ENCODE peak calls at places on chromosomes 12 and 14, in six cellular contexts. K is mesenchymal stem cell, S is mesendoderm, P is H1, O is H9, M is IMR-90. X is an unnamed sample.
A peak's percentile ranks its signal among the peaks of the same experiment; 100 is the strongest.

GRCh38 chr12:67939611-67940010 is 49.6 kb upstream of the IFNG-AS1 start:
- DNase-seq in K (no peak), S (no peak), P (no peak), O (no peak), M (no peak), X (no peak)

GRCh38 chr14:101557811-101558738 is 3.2 kb upstream of the DIO3 start:
- DNase-seq in K (no peak), S (peak; percentile 59), P (no peak), O (no peak), M (no peak), X (no peak)

GRCh38 chr12:107557589-107558100 is 128.0 kb upstream of the PWP1 start:
- DNase-seq in K (no peak), S (no peak), P (no peak), O (no peak), M (no peak), X (no peak)

GRCh38 chr12:103626498-103626897 is 39.4 kb downstream of the STAB2 start:
- DNase-seq in K (peak; percentile 35), S (peak; percentile 59), P (no peak), O (peak; percentile 49), M (peak; percentile 51), X (no peak)

GRCh38 chr14:81453166-81453766 is 53.1 kb upstream of the STON2 start:
- DNase-seq in K (peak; percentile 48), S (peak; percentile 72), P (no peak), O (peak; percentile 58), M (peak; percentile 43), X (peak; percentile 80)

GRCh38 chr12:110590806-110591326 is 7.7 kb upstream of the PPTC7 start:
- DNase-seq in K (peak; percentile 79), S (no peak), P (no peak), O (no peak), M (peak; percentile 44), X (peak; percentile 52)

GRCh38 chr12:90199008-90199407 is 490.4 kb upstream of the ATP2B1 start:
- DNase-seq in K (no peak), S (no peak), P (no peak), O (no peak), M (no peak), X (no peak)

GRCh38 chr12:570949-571794 is 92.1 kb downstream of the NINJ2 start:
- DNase-seq in K (peak; percentile 85), S (peak; percentile 83), P (no peak), O (peak; percentile 91), M (peak; percentile 80), X (peak; percentile 43)

GRCh38 chr14:100864960-100865681 is 38.4 kb downstream of the RTL1 start:
- DNase-seq in K (no peak), S (no peak), P (no peak), O (no peak), M (peak; percentile 36), X (no peak)

GRCh38 chr12:69933115-69933552 is 108.1 kb downstream of the MYRFL start:
- DNase-seq in K (no peak), S (peak; percentile 86), P (peak; percentile 70), O (peak; percentile 93), M (no peak), X (no peak)

GRCh38 chr12:13597166-13597565 is 384.2 kb downstream of the GRIN2B start:
- DNase-seq in K (no peak), S (no peak), P (no peak), O (no peak), M (no peak), X (no peak)

GRCh38 chr14:101340556-101340955 is 220.7 kb upstream of the DIO3 start:
- DNase-seq in K (no peak), S (no peak), P (no peak), O (no peak), M (no peak), X (no peak)

GRCh38 chr12:94875525-94875924 is 128.0 kb downstream of the NDUFA12 start:
- DNase-seq in K (no peak), S (peak; percentile 69), P (no peak), O (peak; percentile 66), M (no peak), X (peak; percentile 23)

GRCh38 chr12:121789233-121789781 is 4.2 kb downstream of the RHOF start:
- DNase-seq in K (no peak), S (no peak), P (no peak), O (no peak), M (no peak), X (no peak)

GRCh38 chr12:30437616-30438015 is 258.1 kb downstream of the IPO8 start:
- DNase-seq in K (peak; percentile 93), S (no peak), P (no peak), O (no peak), M (peak; percentile 21), X (no peak)

DNA sequence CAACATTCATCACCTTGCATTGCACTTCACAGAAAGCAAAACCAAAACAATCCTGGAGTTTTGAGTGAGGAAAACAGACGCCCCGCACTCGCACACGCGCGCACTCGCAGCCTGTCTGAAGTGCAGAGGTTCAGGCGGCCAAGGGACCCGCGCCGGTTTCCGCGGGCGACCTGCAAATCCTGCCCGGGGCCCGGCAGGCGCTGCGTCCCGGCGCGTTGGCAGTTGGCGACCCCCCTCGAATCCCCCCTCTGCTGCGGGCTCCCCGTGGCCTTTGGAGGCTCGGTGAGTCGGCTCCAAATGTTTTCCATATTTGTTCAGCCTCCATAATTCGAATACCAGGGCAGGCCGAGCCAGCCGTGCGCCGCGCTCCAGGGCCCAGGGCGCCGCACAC is at the start of gene SSPN:
- DNase-seq in K (peak; percentile 44), S (no peak), P (no peak), O (peak; percentile 67), M (peak; percentile 61), X (peak; percentile 52)
- H3K18ac ChIP-seq in K (peak within 1 kb of the TSS; percentile 94), S (peak within 1 kb of the TSS; percentile 32), P (peak within 1 kb of the TSS; percentile 92), O (peak within 1 kb of the TSS; percentile 1), M (peak within 1 kb of the TSS; percentile 92), X (peak within 1 kb of the TSS; percentile 33)

DNA sequence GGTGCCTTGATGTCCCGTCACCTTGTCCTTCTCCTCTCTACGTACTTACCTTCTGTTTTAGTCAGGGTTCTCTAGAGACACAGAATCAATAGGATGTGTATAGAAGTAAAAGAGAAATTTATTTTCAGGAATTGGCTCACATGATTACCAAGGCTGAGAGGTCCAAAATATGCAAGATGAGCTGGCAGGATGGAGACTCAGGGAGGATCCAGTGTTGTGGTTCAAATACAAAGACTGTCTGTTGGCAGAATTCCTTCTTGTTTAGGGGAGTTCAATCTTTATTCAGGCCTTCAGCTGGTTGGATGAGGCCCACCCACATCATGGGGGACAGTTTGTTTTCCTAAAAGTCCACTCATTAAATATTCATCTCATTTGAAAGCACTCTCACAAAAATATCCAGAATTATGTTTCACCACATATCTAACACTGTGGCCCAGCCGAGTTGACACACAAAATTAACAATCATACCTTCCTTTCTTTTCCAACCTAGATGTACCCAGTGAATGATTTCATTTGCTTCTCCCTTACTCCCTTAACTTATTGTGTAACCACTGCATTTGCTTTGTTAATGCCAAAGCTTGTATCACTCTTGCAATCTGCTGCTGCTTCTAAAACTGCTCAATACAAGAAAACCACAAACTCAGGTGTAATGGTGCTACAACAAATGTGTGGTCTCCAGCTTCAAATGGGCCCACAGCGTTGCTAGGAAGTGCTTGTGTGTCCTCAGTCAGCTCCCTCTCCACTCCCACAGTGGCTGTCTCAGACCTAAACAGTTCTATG is 195.4 kb upstream of the ARHGAP5 start:
- DNase-seq in K (no peak), S (no peak), P (no peak), O (no peak), M (peak; percentile 28), X (no peak)
- H3K23ac ChIP-seq in K (no peak overlapping the region), S (no peak overlapping the region), P (no peak overlapping the region), O (no peak overlapping the region), M (peak overlapping the region; percentile 42), X (no peak overlapping the region)

DNA sequence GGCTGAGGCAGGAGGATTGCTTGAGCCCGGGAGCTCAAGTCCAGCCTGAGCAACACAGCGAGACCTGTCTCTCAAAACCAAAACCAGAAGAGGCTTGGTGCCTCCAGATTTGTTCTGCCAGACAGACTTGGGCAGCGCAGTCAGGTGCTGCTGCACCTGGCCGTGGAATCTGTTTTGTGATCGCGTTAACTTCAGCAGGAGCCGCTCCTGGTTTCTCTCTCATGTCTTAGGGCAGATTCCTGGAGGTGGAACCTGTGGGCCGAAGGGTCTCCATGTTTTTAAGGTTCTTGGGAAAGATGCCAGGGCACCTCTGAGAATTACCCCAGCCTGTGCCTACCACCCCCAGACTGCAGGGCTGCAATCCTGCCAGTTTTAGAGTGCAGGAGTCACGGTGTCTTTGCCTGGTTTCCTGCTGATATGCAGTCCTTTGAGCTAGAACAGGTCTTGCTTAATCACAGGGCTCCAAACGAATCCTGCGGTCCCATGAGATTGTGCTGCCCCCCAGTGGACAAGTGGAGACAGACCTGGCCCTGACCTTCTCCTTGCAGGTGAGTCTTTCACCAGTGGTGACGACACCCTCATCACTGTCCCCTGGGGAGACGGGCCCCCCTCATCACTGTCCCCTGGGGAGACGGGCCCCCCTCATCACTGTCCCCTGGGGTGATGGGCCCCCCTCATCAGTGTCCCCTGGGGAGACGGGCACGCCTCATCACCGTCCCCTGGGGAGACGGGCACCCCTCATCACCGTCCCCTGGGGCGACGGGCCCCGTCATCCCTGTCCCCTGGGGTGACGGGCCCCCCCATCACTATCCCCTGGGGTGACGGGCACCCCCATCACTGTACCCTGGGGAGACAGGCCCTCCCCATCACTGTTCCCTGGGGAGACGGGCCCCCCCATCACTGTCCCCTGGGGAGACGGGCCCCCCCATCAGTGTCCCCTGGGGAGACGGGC is 37.6 kb downstream of the PACS2 start:
- DNase-seq in K (peak; percentile 82), S (peak; percentile 93), P (peak; percentile 79), O (peak; percentile 90), M (peak; percentile 85), X (peak; percentile 85)
- H3K18ac ChIP-seq in K (no peak overlapping the region), S (no peak overlapping the region), P (no peak overlapping the region), O (no peak overlapping the region), M (no peak overlapping the region), X (no peak overlapping the region)

GRCh38 chr12:40104461-40105264 is 1.2 kb downstream of the SLC2A13 start:
- DNase-seq in K (peak; percentile 27), S (peak; percentile 27), P (no peak), O (no peak), M (peak; percentile 2), X (no peak)

GRCh38 chr12:40105265-40105514 is 691 bp downstream of the SLC2A13 start:
- DNase-seq in K (no peak), S (no peak), P (no peak), O (no peak), M (no peak), X (peak; percentile 33)

GRCh38 chr12:40106202-40106533 is 287 bp upstream of the SLC2A13 start:
- DNase-seq in K (no peak), S (no peak), P (no peak), O (no peak), M (no peak), X (no peak)

GRCh38 chr12:40106655-40107054 is 774 bp upstream of the SLC2A13 start:
- DNase-seq in K (peak; percentile 2), S (peak; percentile 42), P (no peak), O (no peak), M (no peak), X (no peak)

GRCh38 chr12:40105515-40106201 is at the start of gene SLC2A13:
- DNase-seq in K (peak; percentile 74), S (peak; percentile 82), P (peak; percentile 44), O (peak; percentile 85), M (peak; percentile 59), X (peak; percentile 89)
- H3K23ac ChIP-seq in K (peak within 1 kb of the TSS; percentile 94), S (peak within 1 kb of the TSS; percentile 53), P (no peak within 1 kb of the TSS), O (no peak within 1 kb of the TSS), M (no peak within 1 kb of the TSS), X (no peak within 1 kb of the TSS)

GRCh38 chr12:124679533-124680371 is 112.3 kb upstream of the NCOR2 start:
- DNase-seq in K (peak; percentile 58), S (no peak), P (no peak), O (no peak), M (no peak), X (peak; percentile 94)
- H3K18ac ChIP-seq in K (peak overlapping the region; percentile 23), S (no peak overlapping the region), P (peak overlapping the region; percentile 4), O (no peak overlapping the region), M (no peak overlapping the region), X (peak overlapping the region; percentile 12)